ENCODE peak calls at places on chromosomes 5 and 9, in eight cellular contexts. J, F, L, H, N, V, B and Q are unnamed samples.

GRCh38 chr5:171386861-171387254 is 791 bp upstream of the NPM1 start:
- DNase-seq in L (no peak), H (no peak), B (no peak), V (no peak), N (no peak), J (no peak), F (no peak), Q (no peak)

GRCh38 chr9:22374021-22374420 is 72.6 kb upstream of the DMRTA1 start:
- DNase-seq in N (no peak), J (no peak), F (no peak), B (no peak), V (no peak), L (no peak), H (no peak), Q (no peak)

GRCh38 chr5:158639876-158640570 is 459.7 kb downstream of the EBF1 start:
- DNase-seq in F (no peak), B (no peak), H (no peak), J (no peak), L (no peak), N (no peak), V (no peak), Q (no peak)

GRCh38 chr9:90180374-90180773 is 462.2 kb downstream of the DIRAS2 start:
- DNase-seq in L (no peak), H (no peak), V (no peak), B (no peak), N (no peak), F (no peak), J (no peak), Q (no peak)

GRCh38 chr9:23784962-23785361 is 41.1 kb downstream of the ELAVL2 start:
- DNase-seq in V (no peak), F (no peak), H (no peak), B (no peak), N (no peak), J (no peak), L (no peak), Q (no peak)

GRCh38 chr9:135245482-135246247 is 158.2 kb downstream of the OLFM1 start:
- DNase-seq in B (no peak), J (no peak), F (no peak), L (peak), H (no peak), N (no peak), V (no peak), Q (no peak)

GRCh38 chr9:35511453-35511852 is 21.5 kb downstream of the RUSC2 start:
- DNase-seq in N (no peak), F (no peak), L (no peak), B (no peak), J (no peak), V (no peak), H (no peak), Q (no peak)

GRCh38 chr5:124644138-124644537 is 102.3 kb downstream of the ZNF608 start:
- DNase-seq in N (no peak), L (no peak), J (no peak), H (no peak), B (no peak), F (no peak), V (no peak), Q (no peak)

GRCh38 chr5:180161420-180162303 is 47.3 kb downstream of the RASGEF1C start:
- DNase-seq in F (no peak), J (peak), N (no peak), B (no peak), V (no peak), H (peak), L (no peak), Q (no peak)

GRCh38 chr5:172658869-172659513 is 17.9 kb downstream of the NEURL1B start:
- DNase-seq in N (peak), H (no peak), L (peak), J (no peak), V (no peak), B (no peak), F (no peak), Q (peak)

GRCh38 chr5:66454186-66455078 is 141.8 kb upstream of the MAST4 start:
- DNase-seq in F (no peak), L (no peak), J (no peak), V (no peak), B (no peak), N (peak), H (no peak), Q (peak)

GRCh38 chr5:32812399-32812798 is 101.3 kb downstream of the NPR3 start:
- DNase-seq in B (no peak), N (no peak), V (no peak), L (no peak), F (no peak), H (no peak), J (no peak), Q (no peak)

GRCh38 chr5:143001764-143002351 is 231.7 kb downstream of the ARHGAP26 start:
- DNase-seq in V (peak), N (no peak), F (no peak), H (no peak), L (no peak), B (no peak), J (no peak), Q (peak)

GRCh38 chr9:14992025-14992424 is 81.8 kb upstream of the FREM1 start:
- DNase-seq in L (no peak), V (no peak), F (no peak), H (no peak), B (no peak), N (no peak), J (no peak), Q (no peak)

GRCh38 chr9:127809562-127810377 is 7.1 kb downstream of the FPGS start:
- DNase-seq in B (peak), F (peak), L (peak), H (no peak), J (no peak), N (no peak), V (no peak), Q (no peak)